ENCODE peak calls at places on chromosomes 4 and X, in four cellular contexts. H is H7; R is stimulated activated CD4-positive, alpha-beta T cell treated with anti-CD3 and anti-CD28 coated beads, TNF-alpha, amount 100 ng/mL, for 48 hours; B is HFFc6. P is an unnamed sample.

GRCh38 chr4:24529555-24529954 is 54.8 kb downstream of the DHX15 start:
- DNase-seq in H (no peak), R (no peak), B (no peak), P (no peak)

GRCh38 chr4:183758006-183758734 is 99.1 kb downstream of the TRAPPC11 start:
- DNase-seq in H (peak), R (no peak), B (no peak), P (peak)

GRCh38 chr4:73345399-73345975 is 58.6 kb upstream of the ALB start:
- DNase-seq in H (no peak), R (no peak), B (no peak), P (no peak)

GRCh38 chr4:153541426-153542096 is 75.4 kb downstream of the TMEM131L start:
- DNase-seq in H (no peak), R (no peak), B (peak), P (no peak)

GRCh38 chr4:79748835-79749234 is 324.2 kb downstream of the ANTXR2 start:
- DNase-seq in H (no peak), R (no peak), B (no peak), P (no peak)

GRCh38 chrX:132631579-132632232 is 142.9 kb upstream of the MBNL3 start:
- DNase-seq in H (peak), R (no peak), B (peak), P (no peak)

GRCh38 chrX:129493643-129494042 is 29.6 kb downstream of the SMARCA1 start:
- DNase-seq in H (no peak), R (no peak), B (peak), P (no peak)

GRCh38 chrX:38937400-38937799 is 136.1 kb downstream of the MID1IP1 start:
- DNase-seq in H (no peak), R (no peak), B (no peak), P (no peak)

GRCh38 chrX:54825716-54826428 is 18.3 kb downstream of the MAGED2 start:
- DNase-seq in H (peak), R (no peak), B (peak), P (no peak)

GRCh38 chrX:45524296-45524695 is 323.6 kb upstream of the DIPK2B start:
- DNase-seq in H (no peak), R (no peak), B (peak), P (no peak)

GRCh38 chrX:69277369-69277768 is 112.1 kb upstream of the PJA1 start:
- DNase-seq in H (no peak), R (no peak), B (no peak), P (no peak)

GRCh38 chr4:123997116-123997515 is 600.5 kb downstream of the SPRY1 start:
- DNase-seq in H (no peak), R (no peak), B (no peak), P (no peak)

GRCh38 chr4:119041951-119042560 is 93.6 kb upstream of the MYOZ2 start:
- DNase-seq in H (peak), R (peak), B (peak), P (peak)

GRCh38 chrX:13386092-13386491 is 66.2 kb upstream of the ATXN3L start:
- DNase-seq in H (no peak), R (no peak), B (no peak), P (no peak)

GRCh38 chr4:3710451-3711182 is 55.6 kb upstream of the ADRA2C start:
- DNase-seq in H (no peak), R (no peak), B (no peak), P (no peak)

GRCh38 chrX:67587946-67588624 is 44.3 kb downstream of the AR start:
- DNase-seq in H (no peak), R (no peak), B (no peak), P (no peak)

GRCh38 chr4:54232151-54232688 is 3.1 kb downstream of the PDGFRA start:
- DNase-seq in H (no peak), R (no peak), B (no peak), P (no peak)

GRCh38 chrX:12567857-12568256 is 223.4 kb upstream of the PRPS2 start:
- DNase-seq in H (no peak), R (no peak), B (no peak), P (no peak)

GRCh38 chr4:104860227-104861123 is 286.2 kb upstream of the TET2 start:
- DNase-seq in H (peak), R (peak), B (peak), P (peak)

GRCh38 chr4:182268966-182269365 is 25.8 kb downstream of the TENM3 start:
- DNase-seq in H (no peak), R (no peak), B (no peak), P (no peak)

GRCh38 chr4:77564231-77564630 is 41.4 kb upstream of the CXCL13 start:
- DNase-seq in H (no peak), R (no peak), B (no peak), P (no peak)

GRCh38 chr4:141713771-141714445 is 77.5 kb downstream of the IL15 start:
- DNase-seq in H (no peak), R (no peak), B (peak), P (no peak)

GRCh38 chr4:157052429-157053040 is 23.4 kb upstream of the GLRB start:
- DNase-seq in H (no peak), R (no peak), B (no peak), P (peak)

GRCh38 chr4:100146756-100147155 is 43.5 kb downstream of the DDIT4L start:
- DNase-seq in H (no peak), R (no peak), B (no peak), P (no peak)

GRCh38 chr4:5381981-5382441 is 326.3 kb downstream of the EVC2 start:
- DNase-seq in H (no peak), R (no peak), B (peak), P (no peak)

GRCh38 chr4:173528378-173529321 is 1.4 kb downstream of the HAND2 start:
- DNase-seq in H (peak), R (no peak), B (no peak), P (peak)

GRCh38 chr4:141435446-141436225 is 200.7 kb upstream of the IL15 start:
- DNase-seq in H (no peak), R (no peak), B (peak), P (no peak)

GRCh38 chr4:122688529-122688928 is 44.0 kb upstream of the BBS12 start:
- DNase-seq in H (no peak), R (no peak), B (no peak), P (no peak)

GRCh38 chrX:152926279-152926678 is 28.4 kb downstream of the ZNF185 start:
- DNase-seq in H (peak), R (peak), B (peak), P (peak)

GRCh38 chr4:103449285-103449684 is 251.1 kb upstream of the CENPE start:
- DNase-seq in H (no peak), R (no peak), B (no peak), P (no peak)

GRCh38 chr4:127249066-127249766 is 383.5 kb upstream of the INTU start:
- DNase-seq in H (no peak), R (no peak), B (no peak), P (no peak)